ENCODE peak calls at places on chromosomes 11 and 22, in ten cellular contexts. T is stimulated activated CD8-positive, alpha-beta memory T cell treated with anti-CD3 and anti-CD28 coated beads, Interleukin-15, amount 100 ng/mL, for 1 hour; O is HEK293T; V is naive thymus-derived CD4-positive, alpha-beta T cell; U is NCI-H774; A is cardiac fibroblast; Y is caudate nucleus; Q is hypothalamus; J is activated B cell treated with CpG ODN at 0.5 μM for 24 hours; S is activated effector memory CD4-positive, alpha-beta T cell treated with anti-CD3 and anti-CD28 coated beads, Interleukin-2, amount 50 U/mL, for 16 hours. P is an unnamed sample.

GRCh38 chr22:40645579-40646197 is 9.2 kb upstream of the MRTFA start:
- DNase-seq in J (no peak), S (no peak), T (no peak), V (no peak), Q (no peak), U (no peak), O (no peak), A (no peak), Y (no peak), P (no peak)

GRCh38 chr11:102836290-102836875 is 7.0 kb downstream of the MMP3 start:
- DNase-seq in U (no peak), V (no peak), A (peak; percentile 3), J (no peak), Y (no peak), Q (no peak), T (no peak), S (no peak), O (no peak), P (no peak)

GRCh38 chr11:134272381-134273316 is 3.5 kb upstream of the GLB1L3 start:
- DNase-seq in A (peak; percentile 76), U (no peak), V (no peak), S (peak; percentile 47), Q (no peak), Y (no peak), T (no peak), O (peak; percentile 39), J (no peak), P (no peak)

GRCh38 chr11:116929393-116930090 is 92.1 kb upstream of the APOA1 start:
- DNase-seq in Q (no peak), S (no peak), J (no peak), U (no peak), A (peak; percentile 40), T (no peak), O (no peak), Y (no peak), V (no peak), P (no peak)

GRCh38 chr22:48477031-48477721 is 1350.5 kb downstream of the BRD1 start:
- DNase-seq in J (no peak), S (peak; percentile 39), U (no peak), V (no peak), O (no peak), Y (peak; percentile 71), Q (peak; percentile 58), A (no peak), T (no peak), P (peak; percentile 68)

GRCh38 chr11:2382927-2383822 is 6.1 kb downstream of the CD81 start:
- DNase-seq in O (no peak), J (no peak), V (no peak), S (no peak), U (no peak), Y (no peak), T (no peak), Q (peak; percentile 49), A (peak; percentile 44), P (peak; percentile 86)

GRCh38 chr11:71495286-71496090 is 31.6 kb upstream of the KRTAP5-7 start:
- DNase-seq in U (no peak), Y (no peak), V (no peak), A (no peak), Q (no peak), T (no peak), S (no peak), J (no peak), O (no peak), P (peak; percentile 47)

GRCh38 chr11:8040261-8040920 is 40.6 kb upstream of the TUB start:
- DNase-seq in T (no peak), J (no peak), S (no peak), O (no peak), U (no peak), A (no peak), Q (no peak), Y (no peak), V (no peak), P (peak; percentile 20)

GRCh38 chr22:35477911-35478582 is 62.6 kb upstream of the RASD2 start:
- DNase-seq in S (no peak), V (no peak), U (peak; percentile 61), O (peak; percentile 71), Q (no peak), T (no peak), J (no peak), A (peak; percentile 77), Y (no peak), P (no peak)

GRCh38 chr11:110207089-110207488 is 89.3 kb downstream of the RDX start:
- DNase-seq in T (no peak), S (no peak), V (no peak), Q (no peak), A (no peak), Y (no peak), U (no peak), O (no peak), J (no peak), P (no peak)

GRCh38 chr11:2540521-2541320 is 95.9 kb downstream of the KCNQ1 start:
- DNase-seq in Y (no peak), S (peak; percentile 59), U (no peak), V (no peak), J (no peak), O (no peak), Q (no peak), T (no peak), A (no peak), P (peak; percentile 53)

GRCh38 chr11:76257040-76257730 is 50.9 kb upstream of the WNT11 start:
- DNase-seq in A (no peak), V (no peak), T (no peak), U (no peak), O (no peak), J (no peak), Q (no peak), S (no peak), Y (no peak), P (no peak)

GRCh38 chr11:134478176-134478575 is 66.1 kb upstream of the B3GAT1 start:
- DNase-seq in S (no peak), O (no peak), V (no peak), Y (no peak), J (no peak), Q (no peak), T (no peak), A (no peak), U (no peak), P (no peak)

GRCh38 chr11:19380375-19380774 is 139.6 kb upstream of the E2F8 start:
- DNase-seq in V (no peak), Q (no peak), Y (no peak), A (peak; percentile 82), J (no peak), O (no peak), S (no peak), T (no peak), U (no peak), P (no peak)

GRCh38 chr11:74925281-74925680 is 23.6 kb downstream of the XRRA1 start:
- DNase-seq in S (no peak), O (no peak), T (no peak), U (no peak), A (no peak), J (no peak), V (no peak), Y (no peak), Q (no peak), P (no peak)

GRCh38 chr11:81222491-81222890 is 1511.2 kb downstream of the FAM181B start:
- DNase-seq in U (no peak), Q (no peak), V (no peak), T (no peak), Y (no peak), J (no peak), A (no peak), S (no peak), O (no peak), P (no peak)

P was measured in spleen.